ENCODE peak calls at places on chromosomes 3 and 15, in five cellular contexts. M is endothelial cell of umbilical vein, O is suprapubic skin, V is HepG2, H is GM23338. W is an unnamed sample.

GRCh38 chr3:179026636-179027035 is 45.0 kb downstream of the ZMAT3 start:
- DNase-seq in H (no peak), O (no peak), V (no peak), M (no peak), W (no peak)

GRCh38 chr3:110815008-110815583 is 256.5 kb upstream of the NECTIN3 start:
- DNase-seq in M (peak; percentile 74), H (no peak), O (no peak), V (no peak), W (no peak)

GRCh38 chr3:45638299-45639043 is 43.9 kb downstream of the LIMD1 start:
- DNase-seq in H (no peak), O (no peak), M (no peak), V (no peak), W (no peak)

GRCh38 chr3:463793-464192 is 267.2 kb downstream of the CHL1 start:
- DNase-seq in M (no peak), O (no peak), V (no peak), H (no peak), W (no peak)

GRCh38 chr15:29677871-29678431 is 144.3 kb downstream of the TJP1 start:
- DNase-seq in V (no peak), H (no peak), O (no peak), M (no peak), W (no peak)

GRCh38 chr3:44175070-44175469 is 66.6 kb upstream of the TOPAZ1 start:
- DNase-seq in M (no peak), H (no peak), O (no peak), V (no peak), W (no peak)

GRCh38 chr3:49769516-49769915 is 16.8 kb downstream of the IP6K1 start:
- DNase-seq in V (no peak), M (no peak), H (no peak), O (no peak), W (no peak)

GRCh38 chr3:71372911-71373637 is 210.5 kb downstream of the FOXP1 start:
- DNase-seq in M (no peak), O (no peak), V (no peak), H (no peak), W (no peak)

GRCh38 chr3:13105181-13105580 is 32.0 kb upstream of the IQSEC1 start:
- DNase-seq in M (no peak), H (no peak), O (peak; percentile 26), V (no peak), W (no peak)

GRCh38 chr3:148585671-148586379 is 111.9 kb upstream of the AGTR1 start:
- DNase-seq in H (no peak), M (no peak), O (no peak), V (no peak), W (no peak)

GRCh38 chr3:38637906-38638305 is 11.6 kb downstream of the SCN5A start:
- DNase-seq in V (no peak), O (no peak), H (peak; percentile 75), M (no peak), W (no peak)

GRCh38 chr3:114155370-114155821 is 23.5 kb downstream of the DRD3 start:
- DNase-seq in V (peak; percentile 21), H (peak; percentile 82), M (peak; percentile 41), O (no peak), W (no peak)

GRCh38 chr3:107753494-107753893 is 230.7 kb downstream of the BBX start:
- DNase-seq in O (no peak), M (peak; percentile 47), V (peak; percentile 47), H (peak; percentile 64), W (no peak)

GRCh38 chr3:62277470-62277869 is 95.9 kb downstream of the FEZF2 start:
- DNase-seq in H (no peak), M (no peak), O (no peak), V (no peak), W (no peak)

GRCh38 chr3:127951276-127951675 is 36.2 kb downstream of the KBTBD12 start:
- DNase-seq in M (peak; percentile 5), H (no peak), O (no peak), V (no peak), W (no peak)

GRCh38 chr15:66844041-66844746 is 142.2 kb downstream of the SMAD6 start:
- DNase-seq in H (no peak), O (no peak), M (no peak), V (no peak), W (no peak)

GRCh38 chr3:123745184-123745855 is 138.8 kb downstream of the MYLK start:
- DNase-seq in M (peak; percentile 35), O (no peak), V (peak; percentile 44), H (peak; percentile 57), W (no peak)

GRCh38 chr3:150759947-150760346 is 3.0 kb downstream of the SIAH2 start:
- DNase-seq in V (no peak), H (no peak), O (no peak), M (no peak), W (no peak)

GRCh38 chr15:40092416-40093223 is 16.1 kb downstream of the BMF start:
- DNase-seq in M (no peak), H (no peak), V (peak; percentile 84), O (peak; percentile 84), W (no peak)

GRCh38 chr3:78823859-78824258 is 943.9 kb downstream of the ROBO1 start:
- DNase-seq in V (peak; percentile 37), H (no peak), M (no peak), O (no peak), W (no peak)

GRCh38 chr3:188487652-188488051 is 333.7 kb downstream of the LPP start:
- DNase-seq in O (no peak), M (no peak), V (no peak), H (no peak), W (no peak)

GRCh38 chr15:69744421-69745162 is 292.0 kb downstream of the RPLP1 start:
- DNase-seq in V (no peak), H (no peak), O (no peak), M (no peak), W (no peak)

GRCh38 chr3:25420885-25421284 is 7.2 kb upstream of the RARB start:
- DNase-seq in V (no peak), H (no peak), O (no peak), M (no peak), W (no peak)

GRCh38 chr15:40746916-40747418 is 8.1 kb downstream of the RMDN3 start:
- DNase-seq in V (no peak), M (no peak), H (peak; percentile 32), O (peak; percentile 40), W (no peak)

GRCh38 chr15:30924353-30924752 is 20.6 kb downstream of the FAN1 start:
- DNase-seq in V (no peak), M (no peak), H (no peak), O (no peak), W (no peak)

GRCh38 chr15:41967506-41968206 is 4.7 kb downstream of the EHD4 start:
- DNase-seq in H (no peak), O (peak; percentile 67), V (no peak), M (peak; percentile 73), W (peak; percentile 49)

GRCh38 chr3:127263586-127264231 is 24.1 kb downstream of the PRR20G start:
- DNase-seq in H (no peak), M (no peak), O (no peak), V (no peak), W (no peak)

GRCh38 chr3:182331356-182331755 is 461.9 kb upstream of the ATP11B start:
- DNase-seq in V (no peak), M (no peak), O (no peak), H (no peak), W (no peak)

GRCh38 chr3:142853270-142854163 is 35.4 kb downstream of the PCOLCE2 start:
- DNase-seq in O (no peak), M (no peak), V (peak; percentile 71), H (no peak), W (no peak)

GRCh38 chr15:38795471-38796245 is 231.0 kb upstream of the RASGRP1 start:
- DNase-seq in M (peak; percentile 14), H (no peak), V (no peak), O (no peak), W (no peak)

GRCh38 chr3:103609472-103609871 is 1174.7 kb downstream of the ZPLD1 start:
- DNase-seq in M (no peak), V (no peak), H (no peak), O (no peak), W (no peak)

GRCh38 chr15:98560338-98560737 is 88.0 kb upstream of the IGF1R start:
- DNase-seq in H (no peak), O (no peak), M (no peak), V (no peak), W (no peak)

GRCh38 chr3:47370887-47371697 is 9.7 kb upstream of the PTPN23 start:
- DNase-seq in M (no peak), V (no peak), H (peak; percentile 72), O (no peak), W (no peak)

GRCh38 chr3:160587105-160587504 is 21.7 kb upstream of the KPNA4 start:
- DNase-seq in O (no peak), V (no peak), H (no peak), M (no peak), W (no peak)

GRCh38 chr3:19147905-19148767 is at the start of gene KCNH8:
- DNase-seq in O (no peak), V (no peak), M (no peak), H (peak; percentile 80), W (peak; percentile 60)

GRCh38 chr3:26653811-26654379 is 31.3 kb downstream of the LRRC3B start:
- DNase-seq in V (no peak), M (no peak), H (no peak), O (no peak), W (no peak)
- H3K27ac ChIP-seq in V (no peak overlapping the region), M (no peak overlapping the region), H (no peak overlapping the region), O (no peak overlapping the region), W (no peak overlapping the region)

DNA sequence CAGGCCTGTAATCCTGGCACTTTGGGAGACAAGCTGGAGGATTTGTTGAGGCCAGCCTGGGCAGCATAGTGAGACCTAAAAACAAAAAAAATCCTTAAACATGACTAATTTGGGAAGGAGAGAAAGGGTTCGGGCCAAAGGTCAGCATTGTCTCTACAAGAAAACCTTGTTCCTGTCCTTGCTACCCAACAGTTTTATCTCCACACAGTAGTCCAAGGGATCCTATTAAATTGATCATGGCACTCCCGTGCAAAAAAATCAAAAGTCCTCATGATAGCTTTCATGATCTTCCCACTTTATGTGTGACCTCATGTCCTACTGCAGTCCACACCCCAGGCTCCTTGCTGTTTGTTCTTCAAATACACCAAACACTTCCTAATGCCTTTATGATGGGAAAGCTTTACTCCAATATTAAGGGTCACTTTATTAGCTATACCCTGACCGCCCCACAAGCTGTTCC is 4.2 kb downstream of the RPL15 start:
- DNase-seq in M (no peak), O (no peak), V (no peak), H (no peak), W (no peak)
- H3K36me3 ChIP-seq in M (peaks cover 9% of the 10 kb centered on the region), O (peaks cover 42% of the 10 kb centered on the region), V (peaks cover 4% of the 10 kb centered on the region), H (peaks cover 21% of the 10 kb centered on the region), W (no peaks in the 10 kb centered on the region)

GRCh38 chr15:92909131-92909781 is 9.1 kb downstream of the CHD2 start:
- DNase-seq in H (no peak), M (peak; percentile 69), V (no peak), O (no peak), W (no peak)
- TF ChIP-seq POLR2AphosphoS5 in H (no peak), M (no peak), V (no peak), O (no peak), W (no peak)

DNA sequence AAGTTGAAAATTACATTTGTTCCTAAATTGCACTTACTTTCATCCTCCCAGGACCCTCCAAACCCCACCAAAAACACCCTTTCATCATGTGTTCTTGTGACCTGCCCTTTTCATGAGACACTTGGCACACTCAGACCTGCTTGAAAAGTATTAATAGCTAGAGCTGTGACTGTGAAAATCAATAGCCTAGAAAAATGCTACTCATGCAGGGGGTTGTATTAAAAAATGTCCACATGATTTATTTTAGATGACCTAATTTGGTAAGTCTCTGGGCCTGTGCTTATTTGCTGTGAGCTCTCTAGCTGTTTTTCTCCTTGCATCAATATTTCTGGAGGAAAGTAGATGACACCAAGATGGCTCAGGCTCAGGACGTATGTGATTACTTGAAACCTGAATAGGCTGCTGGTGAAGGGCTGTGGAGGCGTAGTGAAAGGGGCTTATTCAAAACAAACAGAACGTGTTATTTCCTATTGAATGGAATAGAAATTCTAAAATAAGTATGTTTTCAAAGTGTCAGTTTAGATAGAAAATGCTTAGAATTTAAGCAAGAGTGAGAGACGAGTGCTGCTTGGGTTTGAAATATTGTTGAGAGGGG is 29.5 kb downstream of the KCNAB1 start:
- DNase-seq in O (no peak), M (no peak), V (no peak), H (no peak), W (no peak)
- H3K27ac ChIP-seq in O (no peak overlapping the region), M (no peak overlapping the region), V (no peak overlapping the region), H (no peak overlapping the region), W (peak overlapping the region; percentile 62)

W was measured in breast epithelium.